ENCODE peak calls at places on chromosomes 2 and 18, in five cellular contexts. One of them, this sample, is unnamed.

GRCh38 chr2:38163006-38163405 is 87.1 kb upstream of the CYP1B1 start:
- DNase-seq in brain microvascular endothelial cell: no peak
- DNase-seq in kidney: no peak
- DNase-seq in breast epithelium: no peak
- DNase-seq in choroid plexus epithelial cell: no peak
- DNase-seq in this sample: no peak

GRCh38 chr2:138922973-138923563 is 142.9 kb upstream of the NXPH2 start:
- DNase-seq in kidney: no peak
- DNase-seq in choroid plexus epithelial cell: peak
- DNase-seq in breast epithelium: no peak
- DNase-seq in brain microvascular endothelial cell: no peak
- DNase-seq in this sample: no peak

GRCh38 chr2:58073008-58073407 is 26.4 kb downstream of the VRK2 start:
- DNase-seq in choroid plexus epithelial cell: no peak
- DNase-seq in breast epithelium: no peak
- DNase-seq in kidney: no peak
- DNase-seq in brain microvascular endothelial cell: no peak
- DNase-seq in this sample: no peak

GRCh38 chr18:63143246-63143847 is 176.2 kb downstream of the BCL2 start:
- DNase-seq in choroid plexus epithelial cell: no peak
- DNase-seq in breast epithelium: no peak
- DNase-seq in kidney: no peak
- DNase-seq in brain microvascular endothelial cell: no peak
- DNase-seq in this sample: no peak

GRCh38 chr2:150169230-150169629 is 318.2 kb downstream of the RND3 start:
- DNase-seq in choroid plexus epithelial cell: peak
- DNase-seq in brain microvascular endothelial cell: peak
- DNase-seq in breast epithelium: no peak
- DNase-seq in kidney: no peak
- DNase-seq in this sample: no peak

GRCh38 chr2:109613922-109614714 is at the start of the genes SEPTIN10 and SOWAHC:
- DNase-seq in breast epithelium: peak
- DNase-seq in choroid plexus epithelial cell: peak
- DNase-seq in kidney: peak
- DNase-seq in brain microvascular endothelial cell: peak
- DNase-seq in this sample: peak

GRCh38 chr2:72330673-72331072 is 183.0 kb upstream of the CYP26B1 start:
- DNase-seq in breast epithelium: no peak
- DNase-seq in brain microvascular endothelial cell: no peak
- DNase-seq in choroid plexus epithelial cell: peak
- DNase-seq in kidney: no peak
- DNase-seq in this sample: no peak

GRCh38 chr18:67926929-67927864 is 410.7 kb upstream of the DSEL start:
- DNase-seq in brain microvascular endothelial cell: no peak
- DNase-seq in kidney: no peak
- DNase-seq in breast epithelium: no peak
- DNase-seq in choroid plexus epithelial cell: no peak
- DNase-seq in this sample: no peak

GRCh38 chr18:44759925-44760342 is 79.2 kb downstream of the SETBP1 start:
- DNase-seq in kidney: no peak
- DNase-seq in breast epithelium: no peak
- DNase-seq in choroid plexus epithelial cell: no peak
- DNase-seq in brain microvascular endothelial cell: no peak
- DNase-seq in this sample: no peak

GRCh38 chr2:166257859-166258258 is 117.9 kb downstream of the SCN9A start:
- DNase-seq in kidney: no peak
- DNase-seq in brain microvascular endothelial cell: no peak
- DNase-seq in choroid plexus epithelial cell: no peak
- DNase-seq in breast epithelium: no peak
- DNase-seq in this sample: no peak

GRCh38 chr2:226881287-226881686 is 45.4 kb downstream of the RHBDD1 start:
- DNase-seq in brain microvascular endothelial cell: no peak
- DNase-seq in breast epithelium: no peak
- DNase-seq in choroid plexus epithelial cell: no peak
- DNase-seq in kidney: no peak
- DNase-seq in this sample: no peak

GRCh38 chr2:62460175-62460574 is 45.8 kb downstream of the TMEM17 start:
- DNase-seq in brain microvascular endothelial cell: no peak
- DNase-seq in choroid plexus epithelial cell: no peak
- DNase-seq in breast epithelium: no peak
- DNase-seq in kidney: no peak
- DNase-seq in this sample: no peak

GRCh38 chr2:181607629-181608627 is 49.0 kb downstream of the CERKL start:
- DNase-seq in brain microvascular endothelial cell: no peak
- DNase-seq in breast epithelium: no peak
- DNase-seq in kidney: no peak
- DNase-seq in choroid plexus epithelial cell: no peak
- DNase-seq in this sample: no peak

GRCh38 chr2:230864605-230865323 is at the start of gene ITM2C:
- DNase-seq in choroid plexus epithelial cell: peak
- DNase-seq in breast epithelium: no peak
- DNase-seq in brain microvascular endothelial cell: peak
- DNase-seq in kidney: peak
- DNase-seq in this sample: no peak

GRCh38 chr2:55078956-55079355 is 28.7 kb upstream of the RTN4 start:
- DNase-seq in brain microvascular endothelial cell: no peak
- DNase-seq in kidney: no peak
- DNase-seq in breast epithelium: no peak
- DNase-seq in choroid plexus epithelial cell: no peak
- DNase-seq in this sample: no peak

GRCh38 chr2:144682248-144682647 is 162.3 kb upstream of the ZEB2 start:
- DNase-seq in choroid plexus epithelial cell: no peak
- DNase-seq in breast epithelium: no peak
- DNase-seq in brain microvascular endothelial cell: no peak
- DNase-seq in kidney: no peak
- DNase-seq in this sample: no peak

GRCh38 chr2:212974692-212975091 is 176.7 kb downstream of the IKZF2 start:
- DNase-seq in kidney: no peak
- DNase-seq in choroid plexus epithelial cell: peak
- DNase-seq in brain microvascular endothelial cell: peak
- DNase-seq in breast epithelium: no peak
- DNase-seq in this sample: no peak

GRCh38 chr2:152445791-152446201 is 110.8 kb downstream of the FMNL2 start:
- DNase-seq in breast epithelium: no peak
- DNase-seq in choroid plexus epithelial cell: peak
- DNase-seq in brain microvascular endothelial cell: peak
- DNase-seq in kidney: peak
- DNase-seq in this sample: no peak

GRCh38 chr18:48829443-48830149 is 121.2 kb downstream of the SMAD7 start:
- DNase-seq in kidney: peak
- DNase-seq in choroid plexus epithelial cell: no peak
- DNase-seq in breast epithelium: peak
- DNase-seq in brain microvascular endothelial cell: no peak
- DNase-seq in this sample: peak

GRCh38 chr2:101759162-101759561 is 61.7 kb downstream of the MAP4K4 start:
- DNase-seq in breast epithelium: no peak
- DNase-seq in choroid plexus epithelial cell: peak
- DNase-seq in kidney: no peak
- DNase-seq in brain microvascular endothelial cell: peak
- DNase-seq in this sample: peak

GRCh38 chr2:30661173-30662107 is 145.8 kb downstream of the CAPN13 start:
- DNase-seq in kidney: no peak
- DNase-seq in choroid plexus epithelial cell: no peak
- DNase-seq in breast epithelium: no peak
- DNase-seq in brain microvascular endothelial cell: no peak
- DNase-seq in this sample: no peak

GRCh38 chr18:53941601-53942335 is 282.7 kb downstream of the MBD2 start:
- DNase-seq in kidney: no peak
- DNase-seq in choroid plexus epithelial cell: no peak
- DNase-seq in brain microvascular endothelial cell: no peak
- DNase-seq in breast epithelium: no peak
- DNase-seq in this sample: no peak

GRCh38 chr2:119553687-119554344 is 9.6 kb downstream of the CFAP221 start:
- DNase-seq in kidney: no peak
- DNase-seq in choroid plexus epithelial cell: no peak
- DNase-seq in brain microvascular endothelial cell: no peak
- DNase-seq in breast epithelium: no peak
- DNase-seq in this sample: no peak

GRCh38 chr2:236613607-236614006 is 44.0 kb downstream of the ACKR3 start:
- DNase-seq in choroid plexus epithelial cell: no peak
- DNase-seq in breast epithelium: no peak
- DNase-seq in kidney: no peak
- DNase-seq in brain microvascular endothelial cell: no peak
- DNase-seq in this sample: no peak

GRCh38 chr18:21049306-21049705 is 62.3 kb downstream of the ROCK1 start:
- DNase-seq in kidney: no peak
- DNase-seq in breast epithelium: no peak
- DNase-seq in brain microvascular endothelial cell: no peak
- DNase-seq in choroid plexus epithelial cell: peak
- DNase-seq in this sample: no peak

GRCh38 chr2:111054791-111055627 is 65.7 kb upstream of the BCL2L11 start:
- DNase-seq in breast epithelium: no peak
- DNase-seq in choroid plexus epithelial cell: no peak
- DNase-seq in brain microvascular endothelial cell: no peak
- DNase-seq in kidney: peak
- DNase-seq in this sample: no peak

GRCh38 chr2:150513647-150514046 is 26.2 kb upstream of the RND3 start:
- DNase-seq in kidney: no peak
- DNase-seq in brain microvascular endothelial cell: no peak
- DNase-seq in choroid plexus epithelial cell: peak
- DNase-seq in breast epithelium: no peak
- DNase-seq in this sample: no peak

GRCh38 chr2:25072606-25073005 is 30.7 kb downstream of the EFR3B start:
- DNase-seq in breast epithelium: no peak
- DNase-seq in choroid plexus epithelial cell: no peak
- DNase-seq in kidney: no peak
- DNase-seq in brain microvascular endothelial cell: no peak
- DNase-seq in this sample: no peak

GRCh38 chr2:215794829-215795546 is 218.4 kb downstream of the MREG start:
- DNase-seq in breast epithelium: no peak
- DNase-seq in brain microvascular endothelial cell: no peak
- DNase-seq in choroid plexus epithelial cell: peak
- DNase-seq in kidney: no peak
- DNase-seq in this sample: no peak

GRCh38 chr2:106572541-106573148 is 85.5 kb downstream of the CD8B2 start:
- DNase-seq in breast epithelium: no peak
- DNase-seq in choroid plexus epithelial cell: no peak
- DNase-seq in kidney: no peak
- DNase-seq in brain microvascular endothelial cell: no peak
- DNase-seq in this sample: no peak
- TF ChIP-seq CTCF in breast epithelium: no peak
- TF ChIP-seq CTCF in choroid plexus epithelial cell: peak
- TF ChIP-seq CTCF in kidney: peak
- TF ChIP-seq CTCF in brain microvascular endothelial cell: peak
- TF ChIP-seq CTCF in this sample: no peak

GRCh38 chr2:9145752-9146430 is 60.7 kb upstream of the ASAP2 start:
- DNase-seq in kidney: peak
- DNase-seq in brain microvascular endothelial cell: no peak
- DNase-seq in breast epithelium: no peak
- DNase-seq in choroid plexus epithelial cell: no peak
- DNase-seq in this sample: no peak

GRCh38 chr2:9144617-9145016 is 62.0 kb upstream of the ASAP2 start:
- DNase-seq in choroid plexus epithelial cell: no peak
- DNase-seq in brain microvascular endothelial cell: no peak
- DNase-seq in kidney: no peak
- DNase-seq in breast epithelium: no peak
- DNase-seq in this sample: no peak

GRCh38 chr2:9145109-9145751 is 61.4 kb upstream of the ASAP2 start:
- DNase-seq in choroid plexus epithelial cell: peak
- DNase-seq in brain microvascular endothelial cell: no peak
- DNase-seq in breast epithelium: no peak
- DNase-seq in kidney: peak
- DNase-seq in this sample: peak

GRCh38 chr2:9144047-9144446 is 62.6 kb upstream of the ASAP2 start:
- DNase-seq in breast epithelium: no peak
- DNase-seq in kidney: peak
- DNase-seq in choroid plexus epithelial cell: no peak
- DNase-seq in brain microvascular endothelial cell: no peak
- DNase-seq in this sample: no peak

DNA sequence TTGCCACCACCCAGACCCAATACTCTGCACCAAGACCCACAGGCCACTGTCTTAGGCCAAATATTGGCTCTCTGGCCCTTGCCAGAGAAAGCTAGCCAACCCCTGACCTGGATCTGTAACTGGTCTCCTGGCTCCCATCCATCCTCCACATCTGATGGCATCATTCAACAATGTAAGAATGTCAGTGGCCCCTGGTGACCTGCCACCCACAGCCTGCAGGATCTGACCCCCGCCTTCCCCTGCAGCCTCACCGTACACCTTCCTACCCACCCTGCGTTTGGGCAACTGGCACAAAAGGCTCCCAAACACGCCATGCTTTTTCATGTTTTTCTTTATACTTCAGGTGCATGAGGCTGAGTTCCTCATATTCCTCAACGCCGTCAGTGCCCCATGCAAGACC is 60.0 kb upstream of the ASAP2 start:
- DNase-seq in breast epithelium: no peak
- DNase-seq in choroid plexus epithelial cell: no peak
- DNase-seq in brain microvascular endothelial cell: no peak
- DNase-seq in kidney: peak
- DNase-seq in this sample: no peak
- H3K4me3 ChIP-seq in breast epithelium: no peak
- H3K4me3 ChIP-seq in choroid plexus epithelial cell: no peak
- H3K4me3 ChIP-seq in brain microvascular endothelial cell: no peak
- H3K4me3 ChIP-seq in kidney: no peak
- H3K4me3 ChIP-seq in this sample: no peak

GRCh38 chr2:219656523-219656922 is 29.1 kb downstream of the SLC4A3 start:
- DNase-seq in brain microvascular endothelial cell: no peak
- DNase-seq in choroid plexus epithelial cell: no peak
- DNase-seq in breast epithelium: no peak
- DNase-seq in kidney: no peak
- DNase-seq in this sample: no peak

GRCh38 chr2:219648963-219649362 is 21.5 kb downstream of the SLC4A3 start:
- DNase-seq in brain microvascular endothelial cell: no peak
- DNase-seq in choroid plexus epithelial cell: no peak
- DNase-seq in breast epithelium: no peak
- DNase-seq in kidney: no peak
- DNase-seq in this sample: no peak

GRCh38 chr2:219644801-219645480 is 17.5 kb downstream of the SLC4A3 start:
- DNase-seq in breast epithelium: no peak
- DNase-seq in choroid plexus epithelial cell: no peak
- DNase-seq in brain microvascular endothelial cell: no peak
- DNase-seq in kidney: peak
- DNase-seq in this sample: no peak

GRCh38 chr2:219645631-219646527 is 18.4 kb downstream of the SLC4A3 start:
- DNase-seq in choroid plexus epithelial cell: peak
- DNase-seq in breast epithelium: no peak
- DNase-seq in kidney: peak
- DNase-seq in brain microvascular endothelial cell: peak
- DNase-seq in this sample: no peak

GRCh38 chr2:219650426-219651248 is 23.2 kb downstream of the SLC4A3 start:
- DNase-seq in breast epithelium: no peak
- DNase-seq in choroid plexus epithelial cell: no peak
- DNase-seq in brain microvascular endothelial cell: no peak
- DNase-seq in kidney: no peak
- DNase-seq in this sample: peak
- TF ChIP-seq CTCF in breast epithelium: no peak
- TF ChIP-seq CTCF in choroid plexus epithelial cell: peak
- TF ChIP-seq CTCF in brain microvascular endothelial cell: no peak
- TF ChIP-seq CTCF in kidney: no peak
- TF ChIP-seq CTCF in this sample: no peak

DNA sequence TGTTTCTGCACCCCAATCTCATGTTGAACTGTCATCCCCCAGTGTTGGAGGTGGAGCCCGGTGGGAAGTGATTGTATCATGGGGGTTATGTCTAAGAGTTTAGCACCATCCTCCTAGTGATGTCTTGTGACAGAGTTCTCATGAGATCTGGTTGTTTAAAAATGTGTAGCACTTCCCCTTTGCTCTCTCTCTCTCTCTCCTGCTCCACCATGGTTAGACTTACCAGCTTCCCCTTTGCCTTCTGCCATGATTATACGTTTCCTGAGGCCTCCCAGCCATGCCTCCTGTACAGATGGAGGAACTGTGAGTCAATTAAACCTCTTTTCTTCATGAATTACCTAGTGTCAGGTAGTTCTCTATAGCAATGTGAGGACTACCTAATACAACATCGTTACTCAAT is 396.9 kb upstream of the LRATD1 start:
- DNase-seq in brain microvascular endothelial cell: no peak
- DNase-seq in breast epithelium: no peak
- DNase-seq in choroid plexus epithelial cell: no peak
- DNase-seq in kidney: no peak
- DNase-seq in this sample: no peak
- H3K4me3 ChIP-seq in brain microvascular endothelial cell: no peak
- H3K4me3 ChIP-seq in breast epithelium: no peak
- H3K4me3 ChIP-seq in choroid plexus epithelial cell: no peak
- H3K4me3 ChIP-seq in kidney: no peak
- H3K4me3 ChIP-seq in this sample: no peak